ENCODE peak calls at places on chromosomes 16 and 17, in six cellular contexts. E is HCT116, N is GM23338, K is fibroblast of lung, Q is OCI-LY7, S is HepG2. T is an unnamed sample. For H3K79me2 and H3K4me1, the result is how much of the 10 kb centered on the place peaks cover.

GRCh38 chr16:54873081-54873480 is 57.6 kb upstream of the IRX5 start:
- DNase-seq in E (no peak), N (peak), K (no peak), Q (no peak), S (no peak), T (no peak)

GRCh38 chr17:31448467-31449077 is 57.1 kb downstream of the RAB11FIP4 start:
- DNase-seq in E (no peak), N (no peak), K (peak), Q (no peak), S (no peak), T (no peak)

GRCh38 chr16:75351183-75351582 is 82.1 kb downstream of the CFDP1 start:
- DNase-seq in E (no peak), N (no peak), K (peak), Q (no peak), S (no peak), T (no peak)

GRCh38 chr16:31105677-31106213 is 2.4 kb upstream of the BCKDK start:
- DNase-seq in E (no peak), N (peak), K (peak), Q (peak), S (peak), T (peak)

GRCh38 chr16:81376880-81377279 is 62.1 kb downstream of the GAN start:
- DNase-seq in E (peak), N (no peak), K (peak), Q (no peak), S (no peak), T (no peak)

GRCh38 chr16:76676356-76676755 is 399.2 kb downstream of the CNTNAP4 start:
- DNase-seq in E (no peak), N (peak), K (no peak), Q (no peak), S (no peak), T (peak)

GRCh38 chr16:19375561-19376158 is 42.0 kb upstream of the TMC5 start:
- DNase-seq in E (peak), N (peak), K (peak), Q (peak), S (peak), T (peak)

GRCh38 chr17:69501591-69502468 is 87.3 kb downstream of the MAP2K6 start:
- DNase-seq in E (no peak), N (peak), K (peak), Q (peak), S (peak), T (peak)

GRCh38 chr17:81400154-81400938 is 5.1 kb downstream of the BAHCC1 start:
- DNase-seq in E (no peak), N (peak), K (peak), Q (no peak), S (no peak), T (no peak)

GRCh38 chr16:84718-85452 is 6.9 kb downstream of the MPG start:
- DNase-seq in E (no peak), N (no peak), K (peak), Q (peak), S (no peak), T (no peak)

GRCh38 chr16:69772560-69773254 is 10.6 kb downstream of the WWP2 start:
- DNase-seq in E (no peak), N (no peak), K (peak), Q (no peak), S (no peak), T (no peak)

GRCh38 chr17:79948406-79948917 is 87.2 kb downstream of the TBC1D16 start:
- DNase-seq in E (no peak), N (no peak), K (no peak), Q (no peak), S (no peak), T (no peak)

GRCh38 chr17:38559025-38559879 is 46.5 kb downstream of the SRCIN1 start:
- DNase-seq in E (peak), N (peak), K (peak), Q (peak), S (peak), T (peak)

GRCh38 chr17:83057793-83058477 is 21.5 kb upstream of the METRNL start:
- DNase-seq in E (no peak), N (no peak), K (no peak), Q (no peak), S (no peak), T (no peak)

GRCh38 chr17:48814504-48814903 is 2.5 kb downstream of the TTLL6 start:
- DNase-seq in E (peak), N (peak), K (peak), Q (peak), S (peak), T (peak)

GRCh38 chr17:47742319-47743181 is 9.5 kb downstream of the TBX21 start:
- DNase-seq in E (no peak), N (peak), K (no peak), Q (peak), S (peak), T (peak)

GRCh38 chr17:512926-513325 is 160.3 kb upstream of the RPH3AL start:
- DNase-seq in E (no peak), N (no peak), K (no peak), Q (no peak), S (no peak), T (no peak)

GRCh38 chr17:6048486-6048885 is 21.7 kb upstream of the WSCD1 start:
- DNase-seq in E (no peak), N (no peak), K (no peak), Q (no peak), S (no peak), T (no peak)

GRCh38 chr17:64480951-64481350 is 15.9 kb downstream of the POLG2 start:
- DNase-seq in E (no peak), N (no peak), K (no peak), Q (no peak), S (no peak), T (no peak)

GRCh38 chr17:75665981-75666380 is 973 bp downstream of the RECQL5 start:
- DNase-seq in E (no peak), N (no peak), K (no peak), Q (no peak), S (no peak), T (no peak)

GRCh38 chr17:75667825-75668224 is 687 bp downstream of the SAP30BP start:
- DNase-seq in E (no peak), N (no peak), K (no peak), Q (no peak), S (no peak), T (no peak)

GRCh38 chr17:75670868-75671267 is 3.7 kb downstream of the SAP30BP start:
- DNase-seq in E (no peak), N (no peak), K (no peak), Q (no peak), S (no peak), T (no peak)

GRCh38 chr17:75666959-75667790 is at the start of the genes RECQL5 and SAP30BP:
- DNase-seq in E (peak), N (peak), K (peak), Q (peak), S (peak), T (peak)

DNA sequence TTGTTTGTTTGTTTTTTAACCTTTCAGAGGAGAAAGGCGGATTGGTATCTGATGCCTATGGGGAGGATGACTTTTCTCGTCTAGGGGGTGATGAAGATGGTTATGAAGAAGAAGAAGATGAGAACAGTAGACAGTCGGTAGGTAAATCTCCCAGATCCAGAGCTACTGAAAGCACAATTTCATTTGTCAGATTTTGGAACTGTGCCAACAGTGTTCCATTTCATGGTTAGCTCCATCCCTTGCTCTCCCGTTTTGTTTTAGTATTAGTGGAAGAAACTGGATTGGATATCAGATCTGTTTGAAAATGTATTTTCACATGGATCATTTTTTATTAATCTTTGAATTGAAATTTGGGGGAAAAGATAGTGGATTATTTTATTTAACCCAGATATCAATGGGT is 1.4 kb downstream of the SAP30BP start:
- DNase-seq in E (no peak), N (no peak), K (no peak), Q (no peak), S (no peak), T (no peak)
- H3K79me2 ChIP-seq in E (half or more), N (half or more), K (half or more), Q (half or more), S (half or more), T (half or more)

GRCh38 chr16:29806641-29807425 is 504 bp downstream of the MAZ start:
- DNase-seq in E (no peak), N (peak), K (peak), Q (peak), S (peak), T (peak)
- H3K4me1 ChIP-seq in E (under half), N (half or more), K (under half), Q (half or more), S (half or more), T (under half)

DNA sequence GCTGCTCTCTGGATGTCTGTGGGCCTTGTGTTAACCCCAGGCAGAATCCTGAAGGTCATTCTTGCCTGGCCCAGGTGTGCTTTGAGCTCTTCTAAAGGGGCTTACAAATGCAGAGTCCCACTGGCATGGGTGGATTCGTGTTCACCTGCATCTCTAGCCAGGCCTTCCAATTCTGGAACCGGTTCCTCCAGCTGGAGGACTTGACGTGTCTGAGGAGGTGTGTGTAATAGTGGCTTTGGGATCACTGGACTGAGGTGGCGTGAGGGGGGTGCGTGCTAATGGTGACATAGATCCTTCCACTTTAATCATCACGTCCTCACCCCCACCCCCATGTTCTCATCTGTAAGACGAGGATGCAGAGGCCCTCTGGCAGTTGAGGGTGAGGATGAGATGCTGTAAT is 4.8 kb downstream of the GSE1 start:
- DNase-seq in E (no peak), N (no peak), K (no peak), Q (no peak), S (no peak), T (no peak)
- H3K79me2 ChIP-seq in E (half or more), N (half or more), K (under half), Q (half or more), S (half or more), T (half or more)

GRCh38 chr17:27538156-27538955 is 82.1 kb downstream of the KSR1 start:
- DNase-seq in E (no peak), N (no peak), K (peak), Q (no peak), S (no peak), T (no peak)

GRCh38 chr17:27540300-27541105 is 84.3 kb downstream of the KSR1 start:
- DNase-seq in E (no peak), N (no peak), K (peak), Q (no peak), S (peak), T (peak)

GRCh38 chr17:27541326-27542023 is 85.2 kb downstream of the KSR1 start:
- DNase-seq in E (no peak), N (no peak), K (no peak), Q (no peak), S (no peak), T (no peak)

GRCh38 chr17:27539794-27540193 is 83.5 kb downstream of the KSR1 start:
- DNase-seq in E (no peak), N (no peak), K (no peak), Q (no peak), S (no peak), T (no peak)

DNA sequence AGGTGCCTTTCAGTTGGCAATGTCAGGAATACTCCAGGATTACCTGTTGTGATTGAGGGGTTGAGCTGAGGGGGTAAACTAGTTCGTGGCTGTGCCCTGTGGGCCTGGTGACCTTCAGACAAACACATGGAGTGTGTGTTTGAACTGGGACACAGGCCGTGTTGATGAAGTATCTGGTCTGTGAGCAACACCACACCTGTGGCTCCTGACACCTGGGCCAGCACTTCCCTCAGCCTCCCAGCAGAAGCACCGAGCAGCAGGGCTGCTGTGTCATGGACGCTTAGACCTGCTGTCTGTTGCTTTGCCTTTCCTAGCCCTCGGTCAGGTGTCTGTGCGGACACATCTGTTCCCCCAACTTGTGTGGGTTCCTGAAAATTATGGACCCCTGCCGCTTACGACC is 82.9 kb downstream of the KSR1 start:
- DNase-seq in E (no peak), N (no peak), K (no peak), Q (no peak), S (no peak), T (no peak)
- H3K4me1 ChIP-seq in E (under half), N (under half), K (under half), Q (under half), S (half or more), T (half or more)

DNA sequence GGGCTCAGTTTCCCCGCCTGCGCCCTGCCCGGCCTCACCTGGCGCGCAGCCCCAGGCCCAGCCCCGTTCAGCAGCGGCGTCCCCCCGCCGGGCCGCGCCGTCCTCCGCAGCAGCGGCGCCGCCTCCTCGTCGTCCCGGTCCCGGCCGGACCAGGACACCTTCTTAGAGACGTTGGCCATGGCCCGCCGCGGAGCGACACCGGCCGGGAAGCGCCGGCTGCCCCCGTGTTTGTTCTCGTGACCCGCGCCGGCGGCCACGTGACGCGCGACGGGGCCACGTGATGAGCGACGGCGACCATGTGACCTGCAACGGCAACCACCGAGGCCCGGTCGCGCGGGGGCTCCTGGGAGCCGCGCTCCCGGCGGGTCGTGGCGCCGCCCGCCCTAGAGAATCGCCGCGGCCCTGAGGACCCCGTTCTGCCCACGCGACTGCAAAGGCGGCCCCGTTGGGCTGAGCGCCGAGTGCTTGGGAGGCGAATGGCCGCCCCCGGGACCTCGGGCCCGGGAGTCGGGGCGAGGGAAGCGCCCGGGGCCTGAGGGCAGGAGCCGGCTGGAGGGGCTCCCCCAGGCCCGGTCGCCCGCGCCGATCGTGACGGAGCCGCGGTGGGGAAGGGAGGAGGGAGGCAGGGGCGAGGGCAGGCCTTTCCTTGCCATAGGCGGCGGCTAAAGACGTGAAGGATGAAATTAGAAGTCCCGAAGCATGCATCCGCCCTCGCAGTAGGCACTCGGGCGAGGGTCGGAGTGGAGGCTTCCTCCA is at the start of gene CLCN7:
- DNase-seq in E (peak), N (peak), K (peak), Q (peak), S (peak), T (peak)
- H3K79me2 ChIP-seq in E (under half), N (under half), K (under half), Q (under half), S (under half), T (half or more)

GRCh38 chr17:77474292-77474988 is 333.7 kb downstream of the SEC14L1 start:
- DNase-seq in E (no peak), N (no peak), K (peak), Q (no peak), S (no peak), T (no peak)
- H3K4me1 ChIP-seq in E (half or more), N (half or more), K (half or more), Q (half or more), S (half or more), T (half or more)

DNA sequence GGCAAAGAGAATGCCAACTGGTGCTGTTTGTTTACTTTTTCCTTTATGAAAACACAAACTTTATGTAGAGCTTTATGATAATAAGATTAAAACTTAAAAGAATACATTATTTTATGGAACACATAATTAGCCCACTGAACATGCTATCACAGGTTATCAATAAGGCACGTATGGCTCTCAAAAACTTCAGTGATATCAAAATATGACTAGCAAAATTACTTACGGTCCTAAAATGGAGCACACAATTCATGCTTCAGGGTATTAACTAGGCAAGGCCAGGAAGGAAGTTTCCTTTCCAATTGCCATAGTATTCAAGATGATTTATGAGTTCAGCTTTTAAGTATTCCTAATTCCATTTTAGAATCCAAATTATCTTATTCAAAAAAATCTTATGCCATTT is 3.6 kb downstream of the RNF43 start:
- DNase-seq in E (no peak), N (no peak), K (no peak), Q (no peak), S (no peak), T (no peak)
- H3K79me2 ChIP-seq in E (half or more), N (under half), K (under half), Q (under half), S (half or more), T (half or more)

GRCh38 chr17:27613425-27613824 is 17.6 kb upstream of the LGALS9 start:
- DNase-seq in E (no peak), N (no peak), K (no peak), Q (no peak), S (no peak), T (no peak)

GRCh38 chr17:27618417-27618816 is 12.6 kb upstream of the LGALS9 start:
- DNase-seq in E (no peak), N (no peak), K (no peak), Q (no peak), S (no peak), T (no peak)

GRCh38 chr17:27612160-27612767 is 18.7 kb upstream of the LGALS9 start:
- DNase-seq in E (no peak), N (no peak), K (no peak), Q (no peak), S (no peak), T (no peak)

GRCh38 chr17:27616414-27616813 is 14.6 kb upstream of the LGALS9 start:
- DNase-seq in E (no peak), N (no peak), K (no peak), Q (no peak), S (no peak), T (no peak)

DNA sequence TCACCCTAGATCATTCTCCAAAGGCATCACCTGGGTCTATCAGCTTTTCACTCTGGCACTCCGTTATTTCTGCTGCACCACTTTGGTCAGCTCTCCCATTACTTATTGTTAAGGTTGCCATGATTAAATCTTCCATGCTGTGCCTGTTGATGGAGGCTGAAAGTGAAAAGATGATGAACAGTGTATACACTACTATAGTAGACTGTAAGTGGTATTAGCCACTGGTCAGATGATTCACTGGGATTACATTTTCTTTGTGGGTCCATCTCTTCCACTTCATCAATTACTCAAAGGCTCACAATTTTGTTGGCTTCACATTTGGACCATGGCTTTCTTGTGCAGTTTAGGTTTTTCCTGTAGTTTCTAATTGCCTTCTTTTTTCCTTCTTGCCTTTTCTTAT is 15.9 kb upstream of the LGALS9 start:
- DNase-seq in E (no peak), N (no peak), K (no peak), Q (no peak), S (no peak), T (no peak)
- H3K4me1 ChIP-seq in E (under half), N (under half), K (under half), Q (under half), S (under half), T (under half)

DNA sequence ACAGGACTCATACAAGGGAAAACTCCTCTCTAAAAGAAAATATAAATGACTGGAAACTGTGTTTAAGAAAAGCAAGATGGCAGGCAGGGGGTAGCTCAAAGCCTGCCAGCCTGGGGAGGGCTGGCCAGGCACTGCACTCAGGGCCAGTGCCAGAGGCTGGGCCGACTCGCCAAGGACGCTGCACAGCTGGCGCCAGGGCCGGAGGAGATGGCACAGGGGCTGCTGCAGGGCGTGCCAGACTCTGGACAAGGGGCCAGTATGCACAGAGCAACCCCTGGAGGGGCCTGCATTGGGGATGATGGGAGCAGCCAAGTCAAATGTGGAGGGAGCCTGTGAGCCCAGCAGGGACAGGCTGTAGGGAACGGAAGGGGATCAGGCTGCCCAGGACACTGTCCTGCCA is 4.0 kb downstream of the PKMYT1 start:
- DNase-seq in E (no peak), N (no peak), K (no peak), Q (no peak), S (no peak), T (no peak)
- H3K79me2 ChIP-seq in E (half or more), N (under half), K (under half), Q (under half), S (under half), T (under half)